ENCODE peak calls at places on chromosome 2, in ten cellular contexts. B is GM10248, A is heart left ventricle, V is adrenal gland, Y is progenitor cell of endocrine pancreas, W is fibroblast of the aortic adventitia, T is neural crest cell, F is dorsolateral prefrontal cortex, R is IMR-90, P is PC-9. L is an unnamed sample.

GRCh38 chr2:40282428-40282827 is 169.5 kb downstream of the SLC8A1 start:
- DNase-seq in B (no peak), F (no peak), W (peak; percentile 51), R (peak; percentile 47), P (no peak), A (no peak), Y (no peak), V (no peak), T (no peak), L (no peak)

GRCh38 chr2:133421516-133422324 is 146.5 kb downstream of the NCKAP5 start:
- DNase-seq in B (peak; percentile 24), T (no peak), W (peak; percentile 79), P (no peak), Y (no peak), A (peak; percentile 58), V (no peak), F (peak; percentile 38), R (peak; percentile 66), L (no peak)

GRCh38 chr2:207847807-207848544 is 78.3 kb upstream of the FZD5 start:
- DNase-seq in V (no peak), F (no peak), A (peak; percentile 41), W (peak; percentile 69), T (no peak), P (peak; percentile 70), R (peak; percentile 32), B (no peak), Y (peak; percentile 46), L (no peak)

GRCh38 chr2:45889053-45889452 is 237.6 kb downstream of the PRKCE start:
- DNase-seq in P (no peak), T (no peak), B (peak; percentile 78), F (peak; percentile 46), V (peak; percentile 38), Y (no peak), W (no peak), R (peak; percentile 52), A (peak; percentile 72), L (no peak)

GRCh38 chr2:69774984-69775982 is 33.3 kb downstream of the ANXA4 start:
- DNase-seq in R (no peak), F (no peak), P (no peak), W (peak; percentile 43), A (no peak), T (no peak), Y (no peak), B (peak; percentile 54), V (no peak), L (no peak)

GRCh38 chr2:203583696-203584095 is 48.6 kb upstream of the RAPH1 start:
- DNase-seq in T (no peak), Y (no peak), B (peak; percentile 24), R (peak; percentile 76), P (no peak), V (no peak), W (peak; percentile 57), F (no peak), A (peak; percentile 35), L (no peak)

GRCh38 chr2:180829261-180829660 is 151.1 kb upstream of the UBE2E3 start:
- DNase-seq in P (no peak), Y (no peak), A (no peak), R (no peak), T (no peak), W (no peak), B (no peak), V (no peak), F (no peak), L (no peak)

GRCh38 chr2:112772322-112772721 is 7.9 kb upstream of the CKAP2L start:
- DNase-seq in R (no peak), A (no peak), Y (no peak), V (no peak), B (no peak), T (no peak), W (no peak), F (no peak), P (no peak), L (no peak)

DNA sequence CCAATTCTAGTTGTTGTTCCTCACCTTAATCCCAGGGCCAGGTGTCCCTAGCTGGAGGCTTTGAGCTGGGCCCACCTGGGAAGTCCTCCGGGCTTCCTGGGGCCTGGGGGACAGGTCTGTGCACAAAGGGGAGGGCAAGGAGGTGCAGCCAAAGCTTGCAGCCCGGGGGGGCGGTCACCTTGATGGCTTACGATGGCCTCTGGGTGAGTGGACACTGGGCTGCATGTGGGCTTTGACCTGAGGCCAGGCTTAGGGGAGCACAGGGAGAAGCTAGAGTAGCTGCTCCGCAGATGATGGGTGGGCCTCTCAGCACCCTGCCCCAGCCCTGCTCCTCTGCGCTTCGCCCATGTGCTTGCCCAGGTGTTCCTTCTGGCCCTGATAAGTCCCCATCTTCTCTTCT is 41.8 kb upstream of the HAAO start:
- DNase-seq in Y (no peak), T (no peak), P (no peak), W (no peak), F (no peak), B (no peak), A (no peak), V (no peak), R (no peak), L (no peak)
- TF ChIP-seq CTCF in Y (no peak), T (no peak), P (no peak), W (no peak), F (no peak), B (no peak), A (no peak), V (no peak), R (no peak), L (no peak)

GRCh38 chr2:20100711-20101110 is 49.3 kb upstream of the LAPTM4A start:
- DNase-seq in T (no peak), R (no peak), Y (no peak), V (no peak), F (no peak), P (no peak), A (no peak), B (no peak), W (no peak), L (no peak)

GRCh38 chr2:20095469-20095868 is 44.0 kb upstream of the LAPTM4A start:
- DNase-seq in B (no peak), T (no peak), W (no peak), Y (no peak), V (no peak), P (no peak), R (no peak), F (no peak), A (no peak), L (no peak)

GRCh38 chr2:20099780-20100179 is 48.4 kb upstream of the LAPTM4A start:
- DNase-seq in V (no peak), W (no peak), T (no peak), F (no peak), Y (no peak), A (no peak), P (no peak), B (no peak), R (no peak), L (no peak)

GRCh38 chr2:20094955-20095354 is 43.5 kb upstream of the LAPTM4A start:
- DNase-seq in R (no peak), V (no peak), P (no peak), T (no peak), W (no peak), Y (no peak), B (no peak), A (no peak), F (no peak), L (no peak)

GRCh38 chr2:20097889-20098714 is 46.7 kb upstream of the LAPTM4A start:
- DNase-seq in F (peak; percentile 85), P (peak; percentile 68), T (peak; percentile 80), B (peak; percentile 86), W (peak; percentile 89), Y (peak; percentile 65), V (peak; percentile 84), R (peak; percentile 85), A (peak; percentile 80), L (peak; percentile 77)
- TF ChIP-seq CTCF in F (peak; percentile 90), P (peak; percentile 90), T (peak; percentile 92), B (peak; percentile 80), W (peak; percentile 90), Y (peak; percentile 86), V (peak; percentile 94), R (peak; percentile 96), A (peak; percentile 92), L (peak; percentile 97)

DNA sequence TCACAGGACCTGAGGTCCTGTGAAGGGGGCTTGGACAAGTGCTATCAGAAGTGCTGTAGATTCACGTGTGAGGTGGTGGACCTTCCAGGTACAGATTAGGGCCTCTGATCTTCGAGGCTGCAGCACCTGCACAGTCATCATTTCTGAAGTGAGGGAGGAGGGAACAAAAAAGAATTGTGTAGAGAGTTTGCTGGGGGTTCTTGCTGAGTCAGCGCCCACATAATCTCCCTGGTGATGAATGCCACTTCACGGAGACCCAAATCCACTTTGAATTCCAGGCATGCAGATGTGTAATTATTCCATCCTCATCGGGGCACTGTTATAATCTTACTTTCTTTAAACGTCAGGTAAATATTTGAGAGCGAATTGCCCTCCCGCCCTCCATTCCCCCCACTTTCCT is 128.5 kb upstream of the CAPN13 start:
- DNase-seq in Y (no peak), A (no peak), V (no peak), R (no peak), W (no peak), B (no peak), P (no peak), F (no peak), T (no peak), L (no peak)
- TF ChIP-seq CTCF in Y (no peak), A (no peak), V (no peak), R (no peak), W (no peak), B (no peak), P (no peak), F (no peak), T (no peak), L (no peak)

GRCh38 chr2:23530121-23530908 is 145.3 kb downstream of the KLHL29 start:
- DNase-seq in A (peak; percentile 9), B (no peak), W (no peak), F (no peak), Y (no peak), T (no peak), P (no peak), V (no peak), R (no peak), L (peak; percentile 71)
- TF ChIP-seq CTCF in A (no peak), B (no peak), W (no peak), F (no peak), Y (no peak), T (no peak), P (no peak), V (no peak), R (no peak), L (no peak)

L was measured in D721Med.